ENCODE peak calls at places on chromosomes 5 and 9, in seven cellular contexts. One of them, this sample, is unnamed.
A peak's percentile ranks its signal among the peaks of the same experiment; 100 is the strongest.

GRCh38 chr5:176737001-176737745 is 73.2 kb upstream of the UNC5A start:
- DNase-seq in ovary: no peak
- DNase-seq in transverse colon: peak; percentile 0
- DNase-seq in SK-N-SH: peak; percentile 72
- DNase-seq in GM12878: no peak
- DNase-seq in A549: no peak
- DNase-seq in tibial nerve: no peak
- DNase-seq in this sample: peak; percentile 17

GRCh38 chr5:150106669-150107068 is 20.3 kb upstream of the CSF1R start:
- DNase-seq in ovary: no peak
- DNase-seq in transverse colon: no peak
- DNase-seq in SK-N-SH: no peak
- DNase-seq in GM12878: no peak
- DNase-seq in A549: no peak
- DNase-seq in tibial nerve: no peak
- DNase-seq in this sample: no peak

GRCh38 chr5:61575103-61575502 is 243.0 kb downstream of the ZSWIM6 start:
- DNase-seq in ovary: no peak
- DNase-seq in transverse colon: no peak
- DNase-seq in SK-N-SH: peak; percentile 72
- DNase-seq in GM12878: no peak
- DNase-seq in A549: no peak
- DNase-seq in tibial nerve: no peak
- DNase-seq in this sample: no peak

GRCh38 chr5:10535237-10535530 is 28.7 kb upstream of the ANKRD33B start:
- DNase-seq in ovary: no peak
- DNase-seq in transverse colon: no peak
- DNase-seq in SK-N-SH: no peak
- DNase-seq in GM12878: no peak
- DNase-seq in A549: no peak
- DNase-seq in tibial nerve: no peak
- DNase-seq in this sample: no peak

GRCh38 chr5:132651838-132652476 is 6.0 kb upstream of the IL13 start:
- DNase-seq in ovary: no peak
- DNase-seq in transverse colon: no peak
- DNase-seq in SK-N-SH: no peak
- DNase-seq in GM12878: no peak
- DNase-seq in A549: no peak
- DNase-seq in tibial nerve: no peak
- DNase-seq in this sample: peak; percentile 46

GRCh38 chr5:6582507-6583048 is 50.3 kb downstream of the NSUN2 start:
- DNase-seq in ovary: no peak
- DNase-seq in transverse colon: no peak
- DNase-seq in SK-N-SH: no peak
- DNase-seq in GM12878: no peak
- DNase-seq in A549: no peak
- DNase-seq in tibial nerve: no peak
- DNase-seq in this sample: no peak

GRCh38 chr5:120516799-120517198 is 52.7 kb downstream of the PRR16 start:
- DNase-seq in ovary: no peak
- DNase-seq in transverse colon: no peak
- DNase-seq in SK-N-SH: no peak
- DNase-seq in GM12878: no peak
- DNase-seq in A549: no peak
- DNase-seq in tibial nerve: no peak
- DNase-seq in this sample: no peak

GRCh38 chr5:31427013-31427783 is 104.7 kb downstream of the DROSHA start:
- DNase-seq in ovary: no peak
- DNase-seq in transverse colon: no peak
- DNase-seq in SK-N-SH: no peak
- DNase-seq in GM12878: no peak
- DNase-seq in A549: no peak
- DNase-seq in tibial nerve: no peak
- DNase-seq in this sample: no peak

GRCh38 chr9:108056083-108056804 is 566.7 kb upstream of the KLF4 start:
- DNase-seq in ovary: no peak
- DNase-seq in transverse colon: no peak
- DNase-seq in SK-N-SH: no peak
- DNase-seq in GM12878: no peak
- DNase-seq in A549: no peak
- DNase-seq in tibial nerve: no peak
- DNase-seq in this sample: no peak

GRCh38 chr5:149822310-149822709 is 92.2 kb downstream of the PPARGC1B start:
- DNase-seq in ovary: no peak
- DNase-seq in transverse colon: no peak
- DNase-seq in SK-N-SH: no peak
- DNase-seq in GM12878: no peak
- DNase-seq in A549: no peak
- DNase-seq in tibial nerve: no peak
- DNase-seq in this sample: no peak

GRCh38 chr5:63495225-63495624 is 467.0 kb downstream of the HTR1A start:
- DNase-seq in ovary: no peak
- DNase-seq in transverse colon: no peak
- DNase-seq in SK-N-SH: no peak
- DNase-seq in GM12878: no peak
- DNase-seq in A549: no peak
- DNase-seq in tibial nerve: no peak
- DNase-seq in this sample: no peak

GRCh38 chr5:37816883-37817282 is 23.0 kb downstream of the GDNF start:
- DNase-seq in ovary: no peak
- DNase-seq in transverse colon: no peak
- DNase-seq in SK-N-SH: no peak
- DNase-seq in GM12878: no peak
- DNase-seq in A549: no peak
- DNase-seq in tibial nerve: no peak
- DNase-seq in this sample: no peak

GRCh38 chr9:109212768-109213167 is 45.7 kb upstream of the FRRS1L start:
- DNase-seq in ovary: no peak
- DNase-seq in transverse colon: no peak
- DNase-seq in SK-N-SH: no peak
- DNase-seq in GM12878: no peak
- DNase-seq in A549: no peak
- DNase-seq in tibial nerve: no peak
- DNase-seq in this sample: no peak

GRCh38 chr5:179616002-179616594 is 7.4 kb downstream of the HNRNPH1 start:
- DNase-seq in ovary: no peak
- DNase-seq in transverse colon: no peak
- DNase-seq in SK-N-SH: no peak
- DNase-seq in GM12878: no peak
- DNase-seq in A549: no peak
- DNase-seq in tibial nerve: no peak
- DNase-seq in this sample: no peak

GRCh38 chr5:113170707-113171106 is 194.1 kb downstream of the DCP2 start:
- DNase-seq in ovary: no peak
- DNase-seq in transverse colon: no peak
- DNase-seq in SK-N-SH: no peak
- DNase-seq in GM12878: no peak
- DNase-seq in A549: no peak
- DNase-seq in tibial nerve: no peak
- DNase-seq in this sample: no peak

DNA sequence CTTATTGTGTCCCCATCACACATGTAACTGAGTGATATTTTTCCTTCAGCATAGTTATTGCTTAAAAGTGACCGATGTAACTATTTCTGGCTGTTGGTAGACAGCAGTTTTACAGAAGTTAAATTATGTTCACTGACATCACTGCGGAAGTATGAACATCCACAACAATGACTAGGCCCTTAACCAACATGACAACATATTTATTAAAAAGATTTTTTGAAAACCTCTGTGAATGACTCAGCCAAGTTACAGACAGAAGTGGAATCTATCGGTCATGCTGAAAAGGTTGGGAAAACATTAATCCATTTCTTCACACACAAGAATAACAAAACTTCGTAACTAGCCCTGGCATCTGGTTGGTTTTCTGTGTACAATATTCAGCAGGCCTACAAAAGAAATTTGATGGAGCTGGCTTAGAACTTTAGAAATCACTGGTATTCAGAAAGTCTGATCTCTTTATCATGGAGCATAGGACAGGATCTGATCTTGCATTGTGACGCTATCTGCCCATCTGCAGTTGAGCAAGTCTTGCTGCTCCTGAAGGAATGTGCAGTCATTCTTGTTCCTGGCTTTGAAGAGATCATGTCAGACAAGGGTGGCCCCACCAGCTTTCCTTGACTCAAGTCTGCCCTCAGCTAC is 6.5 kb downstream of the GLIS3 start:
- DNase-seq in ovary: no peak
- DNase-seq in transverse colon: no peak
- DNase-seq in SK-N-SH: no peak
- DNase-seq in GM12878: no peak
- DNase-seq in A549: peak; percentile 50
- DNase-seq in tibial nerve: no peak
- DNase-seq in this sample: no peak
- TF ChIP-seq EP300 in ovary: peak; percentile 32
- TF ChIP-seq EP300 in transverse colon: no peak
- TF ChIP-seq EP300 in SK-N-SH: no peak
- TF ChIP-seq EP300 in GM12878: no peak
- TF ChIP-seq EP300 in A549: peak; percentile 89
- TF ChIP-seq EP300 in tibial nerve: no peak
- TF ChIP-seq EP300 in this sample: no peak

GRCh38 chr9:117744390-117744789 is 40.2 kb downstream of the TLR4 start:
- DNase-seq in ovary: no peak
- DNase-seq in transverse colon: no peak
- DNase-seq in SK-N-SH: no peak
- DNase-seq in GM12878: peak; percentile 8
- DNase-seq in A549: no peak
- DNase-seq in tibial nerve: no peak
- DNase-seq in this sample: no peak
- H3K4me3 ChIP-seq in ovary: no peak overlapping the region
- H3K4me3 ChIP-seq in transverse colon: no peak overlapping the region
- H3K4me3 ChIP-seq in SK-N-SH: no peak overlapping the region
- H3K4me3 ChIP-seq in GM12878: no peak overlapping the region
- H3K4me3 ChIP-seq in A549: no peak overlapping the region
- H3K4me3 ChIP-seq in tibial nerve: no peak overlapping the region
- H3K4me3 ChIP-seq in this sample: no peak overlapping the region

DNA sequence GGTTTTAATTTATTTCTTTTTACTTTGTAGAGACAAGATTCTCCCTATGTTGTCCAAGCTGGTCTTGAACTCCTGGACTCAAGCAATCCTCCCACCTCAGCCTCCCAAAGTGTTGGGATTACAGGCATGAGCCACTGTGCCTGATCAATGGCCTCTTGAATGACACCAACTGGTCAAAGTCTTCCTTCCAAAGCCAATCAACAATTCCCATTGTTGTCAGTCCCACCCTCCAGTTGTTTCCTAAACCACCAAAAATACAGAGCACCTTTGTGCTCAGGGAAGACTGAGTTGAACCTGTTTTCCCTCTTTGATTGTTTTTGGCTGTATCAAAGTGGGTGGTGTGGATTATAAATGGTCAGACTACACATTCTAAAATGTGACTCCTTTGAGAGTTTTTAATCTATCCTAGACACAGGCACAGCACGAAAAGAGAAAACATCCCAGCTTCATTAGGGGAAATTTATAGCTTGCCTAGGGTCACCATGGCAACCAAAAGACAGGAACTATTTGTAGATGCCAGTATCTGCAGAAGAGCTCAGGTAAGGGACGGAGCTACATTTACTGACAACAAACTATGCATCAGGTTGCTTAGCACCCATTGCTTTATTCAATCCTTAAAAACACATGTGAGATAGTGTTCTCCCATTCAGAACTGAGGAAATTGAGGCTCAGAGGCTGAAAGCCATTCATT is 27.6 kb upstream of the ATP6V1G1 start:
- DNase-seq in ovary: no peak
- DNase-seq in transverse colon: no peak
- DNase-seq in SK-N-SH: no peak
- DNase-seq in GM12878: no peak
- DNase-seq in A549: no peak
- DNase-seq in tibial nerve: no peak
- DNase-seq in this sample: no peak
- TF ChIP-seq EP300 in ovary: no peak
- TF ChIP-seq EP300 in transverse colon: no peak
- TF ChIP-seq EP300 in SK-N-SH: no peak
- TF ChIP-seq EP300 in GM12878: no peak
- TF ChIP-seq EP300 in A549: no peak
- TF ChIP-seq EP300 in tibial nerve: no peak
- TF ChIP-seq EP300 in this sample: no peak

DNA sequence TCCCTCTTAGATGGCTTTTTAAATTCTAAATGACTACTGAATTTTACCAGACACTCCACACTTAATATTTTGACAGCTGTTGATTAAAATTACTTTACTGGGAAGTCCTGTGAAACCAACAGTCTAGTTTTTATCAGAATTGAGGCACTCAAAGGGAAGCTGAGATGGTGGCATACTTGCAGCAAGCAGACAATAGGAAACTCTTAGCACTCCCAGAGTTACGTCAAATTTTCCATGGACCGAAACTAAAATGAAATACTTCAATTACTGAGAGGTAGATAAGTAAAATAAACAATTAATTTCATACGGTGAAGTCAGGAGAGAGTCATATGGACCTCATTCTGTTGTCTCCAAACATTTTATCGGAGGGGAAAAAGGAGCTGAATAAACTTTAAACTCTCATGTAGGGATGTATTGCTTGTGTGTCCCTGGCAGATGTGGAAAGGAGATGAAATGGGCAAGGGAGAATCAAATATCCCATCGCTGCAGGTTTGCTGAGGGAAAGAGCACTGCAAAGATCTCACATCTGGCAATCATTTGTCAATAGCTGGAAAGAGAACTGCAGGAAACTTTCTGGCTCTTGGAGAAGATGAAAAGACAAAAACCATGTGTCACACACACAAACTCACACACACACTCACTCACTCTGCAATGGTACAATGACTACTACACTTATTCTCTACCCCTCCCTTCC is 189.4 kb downstream of the BNC2 start:
- DNase-seq in ovary: no peak
- DNase-seq in transverse colon: no peak
- DNase-seq in SK-N-SH: peak; percentile 14
- DNase-seq in GM12878: no peak
- DNase-seq in A549: no peak
- DNase-seq in tibial nerve: no peak
- DNase-seq in this sample: no peak
- H3K4me3 ChIP-seq in ovary: no peak overlapping the region
- H3K4me3 ChIP-seq in transverse colon: no peak overlapping the region
- H3K4me3 ChIP-seq in SK-N-SH: peak overlapping the region; percentile 6
- H3K4me3 ChIP-seq in GM12878: no peak overlapping the region
- H3K4me3 ChIP-seq in A549: no peak overlapping the region
- H3K4me3 ChIP-seq in tibial nerve: no peak overlapping the region
- H3K4me3 ChIP-seq in this sample: no peak overlapping the region

GRCh38 chr9:128045876-128046275 is 21.2 kb downstream of the NAIF1 start:
- DNase-seq in ovary: no peak
- DNase-seq in transverse colon: no peak
- DNase-seq in SK-N-SH: peak; percentile 39
- DNase-seq in GM12878: no peak
- DNase-seq in A549: no peak
- DNase-seq in tibial nerve: no peak
- DNase-seq in this sample: no peak

GRCh38 chr9:128048663-128049062 is 18.5 kb downstream of the NAIF1 start:
- DNase-seq in ovary: no peak
- DNase-seq in transverse colon: no peak
- DNase-seq in SK-N-SH: no peak
- DNase-seq in GM12878: no peak
- DNase-seq in A549: no peak
- DNase-seq in tibial nerve: no peak
- DNase-seq in this sample: no peak

GRCh38 chr9:128047231-128047630 is 19.9 kb downstream of the NAIF1 start:
- DNase-seq in ovary: peak; percentile 56
- DNase-seq in transverse colon: no peak
- DNase-seq in SK-N-SH: no peak
- DNase-seq in GM12878: no peak
- DNase-seq in A549: no peak
- DNase-seq in tibial nerve: no peak
- DNase-seq in this sample: no peak

GRCh38 chr9:128043467-128043868 is 23.7 kb downstream of the NAIF1 start:
- DNase-seq in ovary: peak; percentile 75
- DNase-seq in transverse colon: no peak
- DNase-seq in SK-N-SH: no peak
- DNase-seq in GM12878: no peak
- DNase-seq in A549: no peak
- DNase-seq in tibial nerve: no peak
- DNase-seq in this sample: no peak
- TF ChIP-seq EP300 in ovary: no peak
- TF ChIP-seq EP300 in transverse colon: no peak
- TF ChIP-seq EP300 in SK-N-SH: no peak
- TF ChIP-seq EP300 in GM12878: no peak
- TF ChIP-seq EP300 in A549: no peak
- TF ChIP-seq EP300 in tibial nerve: peak; percentile 19
- TF ChIP-seq EP300 in this sample: no peak